ENCODE peak calls at places on chromosomes 4 and X, in seven cellular contexts. One of them, this sample, is unnamed.

GRCh38 chrX:102765217-102765616 is 44.7 kb downstream of the GPRASP3 start:
- DNase-seq in heart right ventricle: no peak
- DNase-seq in WTC11: no peak
- DNase-seq in stomach: no peak
- DNase-seq in GM13976: no peak
- DNase-seq in retina: no peak
- DNase-seq in activated CD8-positive, alpha-beta memory T cell treated with anti-CD3 and anti-CD28 coated beads, Interleukin-2, amount 50 U/mL, for 4 hours: no peak
- DNase-seq in this sample: no peak

GRCh38 chrX:24378706-24379105 is 18.3 kb downstream of the SUPT20HL1 start:
- DNase-seq in heart right ventricle: no peak
- DNase-seq in WTC11: no peak
- DNase-seq in stomach: no peak
- DNase-seq in GM13976: no peak
- DNase-seq in retina: no peak
- DNase-seq in activated CD8-positive, alpha-beta memory T cell treated with anti-CD3 and anti-CD28 coated beads, Interleukin-2, amount 50 U/mL, for 4 hours: no peak
- DNase-seq in this sample: no peak

GRCh38 chrX:16807548-16807947 is 21.3 kb downstream of the TXLNG start:
- DNase-seq in heart right ventricle: no peak
- DNase-seq in WTC11: no peak
- DNase-seq in stomach: no peak
- DNase-seq in GM13976: no peak
- DNase-seq in retina: no peak
- DNase-seq in activated CD8-positive, alpha-beta memory T cell treated with anti-CD3 and anti-CD28 coated beads, Interleukin-2, amount 50 U/mL, for 4 hours: no peak
- DNase-seq in this sample: no peak

GRCh38 chr4:165965503-165965902 is 92.5 kb downstream of the TLL1 start:
- DNase-seq in heart right ventricle: no peak
- DNase-seq in WTC11: no peak
- DNase-seq in stomach: no peak
- DNase-seq in GM13976: no peak
- DNase-seq in retina: no peak
- DNase-seq in activated CD8-positive, alpha-beta memory T cell treated with anti-CD3 and anti-CD28 coated beads, Interleukin-2, amount 50 U/mL, for 4 hours: no peak
- DNase-seq in this sample: no peak

GRCh38 chr4:188665466-188665865 is 526.2 kb downstream of the TRIML1 start:
- DNase-seq in heart right ventricle: no peak
- DNase-seq in WTC11: no peak
- DNase-seq in stomach: no peak
- DNase-seq in GM13976: no peak
- DNase-seq in retina: no peak
- DNase-seq in activated CD8-positive, alpha-beta memory T cell treated with anti-CD3 and anti-CD28 coated beads, Interleukin-2, amount 50 U/mL, for 4 hours: no peak
- DNase-seq in this sample: no peak

GRCh38 chr4:150056569-150056968 is 21.7 kb upstream of the DCLK2 start:
- DNase-seq in heart right ventricle: no peak
- DNase-seq in WTC11: no peak
- DNase-seq in stomach: no peak
- DNase-seq in GM13976: no peak
- DNase-seq in retina: no peak
- DNase-seq in activated CD8-positive, alpha-beta memory T cell treated with anti-CD3 and anti-CD28 coated beads, Interleukin-2, amount 50 U/mL, for 4 hours: no peak
- DNase-seq in this sample: no peak

GRCh38 chr4:104408893-104409292 is 85.8 kb downstream of the CXXC4 start:
- DNase-seq in heart right ventricle: no peak
- DNase-seq in WTC11: no peak
- DNase-seq in stomach: no peak
- DNase-seq in GM13976: no peak
- DNase-seq in retina: peak
- DNase-seq in activated CD8-positive, alpha-beta memory T cell treated with anti-CD3 and anti-CD28 coated beads, Interleukin-2, amount 50 U/mL, for 4 hours: no peak
- DNase-seq in this sample: no peak

GRCh38 chr4:1531683-1532548 is 125.7 kb upstream of the NKX1-1 start:
- DNase-seq in heart right ventricle: peak
- DNase-seq in WTC11: peak
- DNase-seq in stomach: no peak
- DNase-seq in GM13976: no peak
- DNase-seq in retina: no peak
- DNase-seq in activated CD8-positive, alpha-beta memory T cell treated with anti-CD3 and anti-CD28 coated beads, Interleukin-2, amount 50 U/mL, for 4 hours: no peak
- DNase-seq in this sample: no peak

GRCh38 chr4:13893987-13894386 is 266.5 kb upstream of the BOD1L1 start:
- DNase-seq in heart right ventricle: no peak
- DNase-seq in WTC11: no peak
- DNase-seq in stomach: no peak
- DNase-seq in GM13976: no peak
- DNase-seq in retina: no peak
- DNase-seq in activated CD8-positive, alpha-beta memory T cell treated with anti-CD3 and anti-CD28 coated beads, Interleukin-2, amount 50 U/mL, for 4 hours: no peak
- DNase-seq in this sample: no peak

GRCh38 chrX:129984196-129984962 is 1.9 kb downstream of the BCORL1 start:
- DNase-seq in heart right ventricle: peak
- DNase-seq in WTC11: peak
- DNase-seq in stomach: no peak
- DNase-seq in GM13976: peak
- DNase-seq in retina: peak
- DNase-seq in activated CD8-positive, alpha-beta memory T cell treated with anti-CD3 and anti-CD28 coated beads, Interleukin-2, amount 50 U/mL, for 4 hours: peak
- DNase-seq in this sample: no peak

GRCh38 chrX:8960809-8961413 is 73.0 kb downstream of the FAM9B start:
- DNase-seq in heart right ventricle: no peak
- DNase-seq in WTC11: no peak
- DNase-seq in stomach: no peak
- DNase-seq in GM13976: no peak
- DNase-seq in retina: no peak
- DNase-seq in activated CD8-positive, alpha-beta memory T cell treated with anti-CD3 and anti-CD28 coated beads, Interleukin-2, amount 50 U/mL, for 4 hours: no peak
- DNase-seq in this sample: no peak

GRCh38 chrX:149849787-149850186 is 31.2 kb upstream of the MAGEA8 start:
- DNase-seq in heart right ventricle: no peak
- DNase-seq in WTC11: no peak
- DNase-seq in stomach: no peak
- DNase-seq in GM13976: no peak
- DNase-seq in retina: no peak
- DNase-seq in activated CD8-positive, alpha-beta memory T cell treated with anti-CD3 and anti-CD28 coated beads, Interleukin-2, amount 50 U/mL, for 4 hours: no peak
- DNase-seq in this sample: no peak

GRCh38 chrX:129650821-129651510 is 3.8 kb downstream of the APLN start:
- DNase-seq in heart right ventricle: no peak
- DNase-seq in WTC11: no peak
- DNase-seq in stomach: peak
- DNase-seq in GM13976: no peak
- DNase-seq in retina: no peak
- DNase-seq in activated CD8-positive, alpha-beta memory T cell treated with anti-CD3 and anti-CD28 coated beads, Interleukin-2, amount 50 U/mL, for 4 hours: no peak
- DNase-seq in this sample: no peak

GRCh38 chrX:51336584-51336983 is 4.0 kb downstream of the NUDT10 start:
- DNase-seq in heart right ventricle: no peak
- DNase-seq in WTC11: peak
- DNase-seq in stomach: no peak
- DNase-seq in GM13976: peak
- DNase-seq in retina: peak
- DNase-seq in activated CD8-positive, alpha-beta memory T cell treated with anti-CD3 and anti-CD28 coated beads, Interleukin-2, amount 50 U/mL, for 4 hours: peak
- DNase-seq in this sample: no peak

GRCh38 chrX:12245650-12246645 is 107.7 kb downstream of the FRMPD4 start:
- DNase-seq in heart right ventricle: no peak
- DNase-seq in WTC11: no peak
- DNase-seq in stomach: no peak
- DNase-seq in GM13976: no peak
- DNase-seq in retina: no peak
- DNase-seq in activated CD8-positive, alpha-beta memory T cell treated with anti-CD3 and anti-CD28 coated beads, Interleukin-2, amount 50 U/mL, for 4 hours: no peak
- DNase-seq in this sample: peak

GRCh38 chrX:38277136-38277535 is 50.2 kb downstream of the RPGR start:
- DNase-seq in heart right ventricle: no peak
- DNase-seq in WTC11: no peak
- DNase-seq in stomach: no peak
- DNase-seq in GM13976: no peak
- DNase-seq in retina: no peak
- DNase-seq in activated CD8-positive, alpha-beta memory T cell treated with anti-CD3 and anti-CD28 coated beads, Interleukin-2, amount 50 U/mL, for 4 hours: no peak
- DNase-seq in this sample: no peak

GRCh38 chr4:27154706-27155105 is 294.1 kb downstream of the STIM2 start:
- DNase-seq in heart right ventricle: no peak
- DNase-seq in WTC11: no peak
- DNase-seq in stomach: no peak
- DNase-seq in GM13976: no peak
- DNase-seq in retina: no peak
- DNase-seq in activated CD8-positive, alpha-beta memory T cell treated with anti-CD3 and anti-CD28 coated beads, Interleukin-2, amount 50 U/mL, for 4 hours: no peak
- DNase-seq in this sample: no peak

GRCh38 chrX:24391362-24391761 is 30.9 kb downstream of the SUPT20HL1 start:
- DNase-seq in heart right ventricle: no peak
- DNase-seq in WTC11: no peak
- DNase-seq in stomach: no peak
- DNase-seq in GM13976: no peak
- DNase-seq in retina: no peak
- DNase-seq in activated CD8-positive, alpha-beta memory T cell treated with anti-CD3 and anti-CD28 coated beads, Interleukin-2, amount 50 U/mL, for 4 hours: no peak
- DNase-seq in this sample: no peak